ENCODE peak calls at places on chromosomes 2 and 18, in eight cellular contexts. R is activated CD4-positive, alpha-beta T cell treated with anti-CD3 and anti-CD28 coated beads, Interleukin-2, amount 50 U/mL, for 48 hours; W is Right ventricle myocardium superior; Z is AG04450; P is HFFc6; X is mesendoderm; E is NCI-H526 treated with DMSO at 0.1 percent for 48 hours; N is NCI-H1436 treated with DMSO at 0.1 percent for 48 hours. S is an unnamed sample.

GRCh38 chr2:175195012-175195411 is 13.5 kb upstream of the ATP5MC3 start:
- DNase-seq in R (no peak), W (no peak), Z (no peak), P (no peak), X (no peak), E (no peak), N (no peak), S (no peak)

GRCh38 chr2:229419158-229419557 is 148.1 kb upstream of the PID1 start:
- DNase-seq in R (no peak), W (no peak), Z (no peak), P (no peak), X (no peak), E (no peak), N (no peak), S (no peak)

GRCh38 chr2:30663806-30664205 is 143.4 kb downstream of the CAPN13 start:
- DNase-seq in R (no peak), W (no peak), Z (no peak), P (no peak), X (no peak), E (no peak), N (no peak), S (no peak)

GRCh38 chr18:48817021-48817461 is 133.7 kb downstream of the SMAD7 start:
- DNase-seq in R (no peak), W (no peak), Z (no peak), P (no peak), X (no peak), E (no peak), N (no peak), S (no peak)

GRCh38 chr2:19851116-19851515 is 50.7 kb downstream of the TTC32 start:
- DNase-seq in R (no peak), W (no peak), Z (no peak), P (no peak), X (peak), E (no peak), N (no peak), S (no peak)

GRCh38 chr2:128497461-128497860 is 178.8 kb upstream of the HS6ST1 start:
- DNase-seq in R (no peak), W (no peak), Z (no peak), P (no peak), X (no peak), E (no peak), N (no peak), S (no peak)

GRCh38 chr2:149155181-149155580 is 116.7 kb downstream of the LYPD6B start:
- DNase-seq in R (no peak), W (no peak), Z (no peak), P (no peak), X (no peak), E (no peak), N (no peak), S (no peak)

GRCh38 chr2:171253279-171253678 is 92.6 kb upstream of the TLK1 start:
- DNase-seq in R (no peak), W (no peak), Z (no peak), P (no peak), X (no peak), E (peak), N (no peak), S (no peak)

GRCh38 chr2:108412995-108413726 is 35.4 kb downstream of the SULT1C4 start:
- DNase-seq in R (no peak), W (no peak), Z (peak), P (peak), X (no peak), E (no peak), N (no peak), S (no peak)

GRCh38 chr2:8306530-8307351 is 375.1 kb upstream of the ID2 start:
- DNase-seq in R (no peak), W (no peak), Z (peak), P (no peak), X (no peak), E (no peak), N (no peak), S (no peak)

GRCh38 chr2:167415068-167415467 is 526.8 kb downstream of the XIRP2 start:
- DNase-seq in R (no peak), W (no peak), Z (no peak), P (no peak), X (no peak), E (no peak), N (no peak), S (no peak)

GRCh38 chr2:39778233-39778632 is 825 bp downstream of the THUMPD2 start:
- DNase-seq in R (no peak), W (no peak), Z (no peak), P (no peak), X (no peak), E (no peak), N (no peak), S (no peak)

S was measured in thoracic aorta.